ENCODE peak calls at places on chromosomes 4 and X, in six cellular contexts. K is lung, N is mesendoderm, S is breast epithelium, B is cardiac muscle cell, T is heart right ventricle. Y is an unnamed sample.

GRCh38 chr4:99071159-99071558 is 17.4 kb downstream of the ADH5 start:
- DNase-seq in T (no peak), N (no peak), B (no peak), K (no peak), S (no peak), Y (no peak)

GRCh38 chrX:3136161-3136961 is 95.1 kb downstream of the ARSF start:
- DNase-seq in T (no peak), N (peak; percentile 36), K (peak; percentile 10), S (no peak), B (no peak), Y (no peak)

GRCh38 chr4:8442596-8443358 is 2.2 kb downstream of the TRMT44 start:
- DNase-seq in T (no peak), N (peak; percentile 70), K (no peak), S (no peak), B (no peak), Y (no peak)

GRCh38 chrX:115460565-115460888 is 100.4 kb upstream of the PLS3 start:
- DNase-seq in N (no peak), K (no peak), T (peak; percentile 14), S (no peak), B (peak; percentile 67), Y (no peak)

GRCh38 chr4:140158234-140159030 is 4.4 kb upstream of the MAML3 start:
- DNase-seq in S (no peak), K (peak; percentile 53), N (no peak), B (peak; percentile 32), T (no peak), Y (no peak)

GRCh38 chr4:141246683-141247429 is 26.2 kb downstream of the ZNF330 start:
- DNase-seq in S (no peak), N (peak; percentile 21), K (no peak), T (no peak), B (no peak), Y (no peak)

GRCh38 chr4:146202665-146203064 is 11.7 kb upstream of the REELD1 start:
- DNase-seq in S (no peak), B (no peak), K (no peak), T (no peak), N (no peak), Y (no peak)

GRCh38 chr4:83115000-83115399 is 471 bp upstream of the PLAC8 start:
- DNase-seq in T (no peak), K (no peak), B (peak; percentile 46), S (no peak), N (peak; percentile 70), Y (no peak)

GRCh38 chrX:102514536-102514935 is 2.0 kb downstream of the TMSB15A start:
- DNase-seq in N (no peak), T (no peak), B (no peak), K (no peak), S (no peak), Y (no peak)

GRCh38 chrX:10945463-10945862 is 165.7 kb upstream of the HCCS start:
- DNase-seq in S (peak; percentile 23), K (no peak), T (no peak), B (no peak), N (no peak), Y (no peak)

GRCh38 chr4:6674500-6675149 is 19.1 kb upstream of the S100P start:
- DNase-seq in K (no peak), B (peak; percentile 27), T (no peak), N (peak; percentile 71), S (no peak), Y (no peak)

GRCh38 chr4:108885211-108885610 is 122.4 kb upstream of the ETNPPL start:
- DNase-seq in T (no peak), N (no peak), K (no peak), B (peak; percentile 45), S (no peak), Y (no peak)

GRCh38 chr4:165060938-165061337 is 7.3 kb downstream of the TRIM75 start:
- DNase-seq in S (no peak), K (no peak), T (no peak), N (no peak), B (no peak), Y (no peak)

GRCh38 chr4:133147922-133148689 is 988 bp upstream of the PCDH10 start:
- DNase-seq in B (peak; percentile 72), S (no peak), K (no peak), N (peak; percentile 87), T (no peak), Y (no peak)

GRCh38 chr4:42515156-42515884 is 118.0 kb downstream of the SHISA3 start:
- DNase-seq in N (peak; percentile 96), B (peak; percentile 70), S (no peak), K (no peak), T (no peak), Y (no peak)
- H3K4me3 ChIP-seq in N (no peak overlapping the region), B (no peak overlapping the region), S (no peak overlapping the region), K (no peak overlapping the region), T (no peak overlapping the region), Y (no peak overlapping the region)

GRCh38 chr4:186729856-186730255 is 6.2 kb upstream of the FAT1 start:
- DNase-seq in K (no peak), S (no peak), N (no peak), B (no peak), T (no peak), Y (no peak)

GRCh38 chr4:186726440-186727148 is 2.9 kb upstream of the FAT1 start:
- DNase-seq in K (peak; percentile 60), S (peak; percentile 70), B (peak; percentile 88), N (peak; percentile 94), T (peak; percentile 59), Y (peak; percentile 91)

GRCh38 chr4:186727977-186728519 is 4.4 kb upstream of the FAT1 start:
- DNase-seq in N (peak; percentile 95), S (no peak), T (no peak), K (no peak), B (peak; percentile 50), Y (no peak)

GRCh38 chr4:186727149-186727976 is 3.7 kb upstream of the FAT1 start:
- DNase-seq in B (no peak), T (no peak), K (no peak), N (peak; percentile 84), S (no peak), Y (no peak)

DNA sequence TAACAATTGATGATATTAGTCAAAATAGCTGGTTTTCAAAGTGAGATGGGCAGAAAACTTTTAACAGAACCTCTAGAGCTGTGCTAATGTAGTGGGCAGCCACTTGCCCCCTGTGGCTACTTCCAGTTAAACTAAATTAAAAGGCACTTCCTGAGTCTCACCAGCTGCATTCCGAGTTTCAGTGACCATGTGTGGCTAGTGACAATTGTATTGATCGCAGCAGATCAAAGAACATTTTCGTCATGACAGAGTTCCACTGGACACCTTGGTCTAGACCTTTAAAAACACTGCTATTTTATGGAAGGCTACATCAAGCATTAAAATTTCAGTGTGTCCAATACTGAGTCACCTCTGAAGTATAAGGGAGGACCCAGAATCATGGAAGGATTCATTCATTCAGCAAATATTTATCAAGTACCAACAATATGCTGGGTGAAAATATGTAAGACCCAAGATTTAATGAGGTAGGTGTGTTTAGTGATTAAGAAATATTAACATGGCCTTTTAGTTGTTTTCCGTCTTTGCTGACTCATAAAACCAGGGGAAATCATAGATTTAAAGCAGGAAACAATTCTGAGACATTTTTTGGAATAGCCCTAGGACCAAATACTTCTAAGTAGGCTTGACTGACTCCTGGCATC is 5.1 kb upstream of the FAT1 start:
- DNase-seq in K (no peak), T (no peak), S (no peak), B (no peak), N (peak; percentile 54), Y (no peak)
- H3K27ac ChIP-seq in K (no peak overlapping the region), T (no peak overlapping the region), S (no peak overlapping the region), B (no peak overlapping the region), N (no peak overlapping the region), Y (no peak overlapping the region)

DNA sequence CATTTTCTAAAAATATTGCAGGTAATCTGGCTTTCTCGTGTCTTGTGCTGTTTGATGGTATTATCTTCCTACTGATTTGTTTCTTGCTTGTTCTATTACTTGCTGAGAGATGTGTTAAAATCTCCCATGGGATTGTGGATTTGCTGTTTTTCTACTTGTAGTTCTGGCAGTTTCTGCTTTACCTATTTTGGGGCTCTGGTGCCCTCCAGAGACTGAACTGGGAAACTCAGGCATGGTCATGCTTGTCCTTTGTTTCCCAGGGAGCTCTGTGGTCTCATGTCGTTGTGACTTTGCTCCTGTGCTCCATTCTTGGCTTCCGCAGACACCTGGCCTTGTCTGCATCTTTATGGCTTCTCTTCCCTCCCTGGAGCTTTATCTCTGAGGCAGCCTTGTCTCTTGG is 39.5 kb downstream of the NSD2 start:
- DNase-seq in B (peak; percentile 76), S (no peak), N (peak; percentile 80), K (no peak), T (no peak), Y (no peak)
- H3K4me3 ChIP-seq in B (no peak overlapping the region), S (no peak overlapping the region), N (no peak overlapping the region), K (no peak overlapping the region), T (no peak overlapping the region), Y (no peak overlapping the region)

GRCh38 chrX:49850028-49850427 is 20.9 kb downstream of the PAGE4 start:
- DNase-seq in K (no peak), T (no peak), S (no peak), N (no peak), B (no peak), Y (no peak)
- H3K27ac ChIP-seq in K (no peak overlapping the region), T (no peak overlapping the region), S (no peak overlapping the region), N (no peak overlapping the region), B (no peak overlapping the region), Y (no peak overlapping the region)

GRCh38 chr4:189033801-189034347 is 894.6 kb downstream of the TRIML1 start:
- DNase-seq in B (no peak), S (no peak), K (no peak), T (no peak), N (no peak), Y (no peak)

GRCh38 chr4:189035091-189035490 is 895.9 kb downstream of the TRIML1 start:
- DNase-seq in K (no peak), T (no peak), N (no peak), B (no peak), S (no peak), Y (no peak)

GRCh38 chr4:189032939-189033338 is 893.7 kb downstream of the TRIML1 start:
- DNase-seq in K (no peak), B (no peak), T (no peak), S (no peak), N (no peak), Y (no peak)

GRCh38 chr4:189036906-189037305 is 897.7 kb downstream of the TRIML1 start:
- DNase-seq in K (no peak), B (no peak), T (no peak), S (no peak), N (no peak), Y (no peak)

GRCh38 chr4:189035654-189036053 is 896.4 kb downstream of the TRIML1 start:
- DNase-seq in T (no peak), B (no peak), S (no peak), K (no peak), N (no peak), Y (no peak)
- H3K4me3 ChIP-seq in T (no peak overlapping the region), B (no peak overlapping the region), S (no peak overlapping the region), K (no peak overlapping the region), N (no peak overlapping the region), Y (no peak overlapping the region)

Y was measured in pancreas.